ENCODE peak calls at places on chromosomes 16 and 17, in four cellular contexts. J is GM20000, G is stomach, K is head of caudate nucleus. V is an unnamed sample.

GRCh38 chr16:74871608-74872007 is 97.0 kb upstream of the FA2H start:
- DNase-seq in J (no peak), K (no peak), G (no peak), V (no peak)

GRCh38 chr17:29659155-29659554 is 36.4 kb upstream of the CORO6 start:
- DNase-seq in G (no peak), K (no peak), J (no peak), V (no peak)

GRCh38 chr17:8206536-8206935 is 3.8 kb downstream of the AURKB start:
- DNase-seq in J (no peak), K (no peak), G (no peak), V (no peak)

GRCh38 chr16:3274490-3274889 is 8.8 kb upstream of the ZNF263 start:
- DNase-seq in J (no peak), G (no peak), K (no peak), V (no peak)

GRCh38 chr16:380837-381787 is 666 bp downstream of the PGAP6 start:
- DNase-seq in G (no peak), J (peak; percentile 65), K (no peak), V (no peak)

GRCh38 chr16:54370653-54371052 is 84.1 kb upstream of the IRX3 start:
- DNase-seq in K (no peak), J (no peak), G (no peak), V (no peak)

GRCh38 chr16:88017551-88018101 is 66.4 kb downstream of the BANP start:
- DNase-seq in G (no peak), J (no peak), K (no peak), V (no peak)

GRCh38 chr17:49843774-49844350 is 4.0 kb downstream of the TAC4 start:
- DNase-seq in K (no peak), G (no peak), J (peak; percentile 44), V (no peak)

GRCh38 chr17:60094754-60095153 is 16.0 kb upstream of the HEATR6 start:
- DNase-seq in J (no peak), G (no peak), K (no peak), V (no peak)

GRCh38 chr16:57665541-57665940 is 2.6 kb upstream of the ADGRG3 start:
- DNase-seq in G (no peak), J (no peak), K (no peak), V (no peak)

GRCh38 chr17:80599546-80600305 is 55.1 kb downstream of the RPTOR start:
- DNase-seq in J (no peak), G (no peak), K (no peak), V (no peak)

V was measured in putamen.